ENCODE peak calls at places on chromosomes 2 and 18, in six cellular contexts. Q is GM23338, W is PC-9, S is K562, R is fibroblast of lung, Z is hepatocyte. K is an unnamed sample.

GRCh38 chr2:137047369-137047768 is 282.0 kb downstream of the THSD7B start:
- DNase-seq in W (no peak), Z (no peak), S (no peak), Q (no peak), R (no peak), K (no peak)

GRCh38 chr2:152655880-152656279 is 61.4 kb downstream of the PRPF40A start:
- DNase-seq in R (no peak), W (no peak), S (no peak), Z (no peak), Q (no peak), K (no peak)

GRCh38 chr2:221161186-221161585 is 410.9 kb downstream of the EPHA4 start:
- DNase-seq in Q (no peak), R (no peak), S (no peak), Z (no peak), W (no peak), K (no peak)

GRCh38 chr18:79874553-79875530 is 76.6 kb downstream of the SLC66A2 start:
- DNase-seq in R (no peak), S (no peak), Q (no peak), W (no peak), Z (no peak), K (no peak)

GRCh38 chr18:3624818-3625716 is 175.1 kb downstream of the TGIF1 start:
- DNase-seq in S (peak; percentile 85), Q (peak; percentile 33), W (peak; percentile 91), R (peak; percentile 92), Z (peak; percentile 76), K (peak; percentile 95)

GRCh38 chr18:35939166-35939565 is 33.3 kb upstream of the RMP24 start:
- DNase-seq in S (peak; percentile 34), W (no peak), R (no peak), Z (no peak), Q (peak; percentile 83), K (no peak)

GRCh38 chr2:158995677-158996049 is 27.2 kb downstream of the TANC1 start:
- DNase-seq in R (no peak), Z (no peak), W (no peak), S (no peak), Q (no peak), K (no peak)

GRCh38 chr2:220175967-220176366 is 548.5 kb downstream of the SLC4A3 start:
- DNase-seq in Q (no peak), Z (no peak), W (no peak), S (no peak), R (no peak), K (no peak)

GRCh38 chr2:240603846-240604245 is 17.3 kb downstream of the CAPN10 start:
- DNase-seq in W (no peak), S (no peak), R (no peak), Z (no peak), Q (no peak), K (no peak)

GRCh38 chr2:161172901-161173540 is 12.8 kb downstream of the TANK start:
- DNase-seq in Q (no peak), S (peak; percentile 92), W (no peak), Z (no peak), R (no peak), K (no peak)

GRCh38 chr18:67517224-67517765 is 775 bp upstream of the DSEL start:
- DNase-seq in R (no peak), W (no peak), S (no peak), Z (peak; percentile 28), Q (peak; percentile 19), K (peak; percentile 45)

GRCh38 chr2:225735844-225736243 is 336.3 kb downstream of the NYAP2 start:
- DNase-seq in Z (peak; percentile 38), R (peak; percentile 97), Q (no peak), W (peak; percentile 51), S (no peak), K (peak; percentile 87)

GRCh38 chr2:8389373-8390108 is 292.3 kb upstream of the ID2 start:
- DNase-seq in Q (no peak), S (no peak), R (peak; percentile 49), Z (peak; percentile 29), W (no peak), K (peak; percentile 65)

GRCh38 chr18:10997885-10998284 is 151.5 kb downstream of the PIEZO2 start:
- DNase-seq in W (no peak), Q (no peak), S (no peak), R (no peak), Z (no peak), K (no peak)

GRCh38 chr2:5689790-5690189 is 2.4 kb upstream of the SOX11 start:
- DNase-seq in W (no peak), R (no peak), Z (no peak), S (no peak), Q (no peak), K (no peak)

GRCh38 chr2:190920085-190920484 is 39.5 kb downstream of the GLS start:
- DNase-seq in S (no peak), Q (no peak), Z (no peak), W (no peak), R (no peak), K (no peak)

GRCh38 chr18:76456823-76457222 is 38.2 kb downstream of the ZNF516 start:
- DNase-seq in Q (no peak), W (no peak), Z (no peak), S (no peak), R (no peak), K (no peak)

GRCh38 chr2:134782792-134783191 is 55.6 kb upstream of the ACMSD start:
- DNase-seq in S (no peak), Z (peak; percentile 70), R (peak; percentile 36), W (peak; percentile 43), Q (no peak), K (no peak)

GRCh38 chr2:120587997-120588336 is 147.7 kb upstream of the GLI2 start:
- DNase-seq in R (no peak), W (no peak), S (no peak), Z (no peak), Q (no peak), K (no peak)

GRCh38 chr2:120589782-120590608 is 145.7 kb upstream of the GLI2 start:
- DNase-seq in Q (no peak), S (no peak), W (peak; percentile 79), Z (peak; percentile 55), R (peak; percentile 97), K (peak; percentile 94)

GRCh38 chr2:120587326-120587996 is 148.2 kb upstream of the GLI2 start:
- DNase-seq in W (no peak), Z (no peak), Q (peak; percentile 51), S (no peak), R (no peak), K (no peak)

GRCh38 chr2:120590841-120591240 is 144.8 kb upstream of the GLI2 start:
- DNase-seq in S (no peak), W (no peak), Z (no peak), R (no peak), Q (no peak), K (no peak)

GRCh38 chr2:120586507-120587283 is 149.0 kb upstream of the GLI2 start:
- DNase-seq in Q (peak; percentile 60), S (no peak), W (no peak), Z (no peak), R (no peak), K (no peak)
- TF ChIP-seq EZH2 in Q (no peak), S (no peak), W (no peak), Z (no peak), R (peak; percentile 47), K (no peak)

GRCh38 chr2:162840598-162841246 is 2.2 kb upstream of the KCNH7 start:
- DNase-seq in S (peak; percentile 58), Q (peak; percentile 94), Z (peak; percentile 90), W (no peak), R (peak; percentile 43), K (peak; percentile 62)
- TF ChIP-seq EZH2 in S (no peak), Q (no peak), Z (no peak), W (no peak), R (no peak), K (no peak)

DNA sequence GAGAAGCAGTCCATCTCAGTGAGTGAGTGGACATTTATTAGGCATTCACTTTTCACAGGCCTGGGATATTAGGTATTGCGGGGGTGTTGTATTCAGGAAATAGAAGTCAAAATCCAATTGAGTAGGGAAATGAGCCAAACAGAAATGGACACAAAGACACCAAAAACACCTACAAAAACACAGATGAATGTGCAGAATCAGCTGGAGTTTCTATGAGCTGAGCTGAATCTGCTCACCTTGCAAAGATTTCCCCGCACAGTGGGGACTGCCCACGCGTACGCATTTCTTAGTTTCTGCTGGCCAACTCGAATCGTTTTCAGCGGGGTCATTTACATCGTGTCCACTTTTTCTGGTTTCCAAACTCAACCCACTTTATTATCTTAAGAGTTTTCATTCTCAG is 160.0 kb downstream of the BCL2 start:
- DNase-seq in Q (no peak), Z (no peak), R (no peak), S (no peak), W (no peak), K (no peak)
- TF ChIP-seq EZH2 in Q (no peak), Z (no peak), R (no peak), S (no peak), W (no peak), K (no peak)

GRCh38 chr2:176166260-176166659 is 9.2 kb downstream of the HOXD3 start:
- DNase-seq in W (no peak), R (no peak), Q (no peak), S (no peak), Z (no peak), K (no peak)

GRCh38 chr2:176165598-176166055 is 8.5 kb downstream of the HOXD3 start:
- DNase-seq in S (no peak), R (no peak), W (no peak), Q (no peak), Z (no peak), K (no peak)

GRCh38 chr2:176164184-176164802 is 7.2 kb downstream of the HOXD3 start:
- DNase-seq in R (no peak), S (no peak), Z (no peak), Q (no peak), W (no peak), K (no peak)

GRCh38 chr2:176163655-176164021 is 6.5 kb downstream of the HOXD3 start:
- DNase-seq in S (no peak), Z (no peak), W (no peak), R (no peak), Q (peak; percentile 47), K (no peak)

DNA sequence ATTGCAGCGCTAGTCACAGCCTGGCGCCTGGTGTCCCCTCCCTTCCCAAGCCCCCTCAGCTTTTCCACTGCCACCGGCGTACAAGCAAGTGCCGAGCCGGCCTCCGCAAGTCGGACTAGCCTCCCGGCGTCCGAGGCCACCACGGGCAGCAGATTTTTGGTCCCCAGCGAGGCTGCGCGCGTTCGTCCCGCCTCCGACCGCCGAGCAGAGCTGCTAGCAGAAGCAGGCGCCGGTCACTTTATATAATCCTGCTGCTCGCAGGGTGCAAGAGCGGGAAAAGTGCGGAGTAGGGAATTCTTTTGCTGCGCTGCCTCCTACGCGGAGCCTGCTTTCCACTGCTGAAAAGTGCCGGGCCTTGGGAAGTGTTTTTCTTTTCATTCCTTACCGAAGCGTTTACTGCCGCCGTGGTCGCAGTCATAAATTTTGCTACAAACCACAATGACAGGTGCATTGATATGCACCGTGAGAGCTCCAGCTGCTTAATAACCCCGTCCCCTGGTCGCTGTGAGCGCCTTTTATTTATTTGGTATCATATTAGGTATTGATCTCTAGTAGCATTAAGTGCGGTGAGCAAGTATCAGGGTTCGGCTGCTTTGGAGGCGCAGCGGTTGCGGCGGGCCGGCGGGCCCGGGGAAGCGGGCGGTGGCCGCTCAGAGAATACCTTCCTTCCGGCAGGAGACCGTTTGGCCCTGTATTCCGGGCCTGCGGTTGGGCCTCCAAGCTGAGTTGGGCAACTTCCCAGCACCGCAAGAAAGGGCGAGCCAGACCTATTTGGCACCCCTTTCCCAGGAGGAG is 7.9 kb downstream of the HOXD3 start:
- DNase-seq in R (no peak), S (no peak), Q (peak; percentile 62), W (no peak), Z (no peak), K (no peak)
- TF ChIP-seq EZH2 in R (peak; percentile 15), S (peak; percentile 74), Q (peak; percentile 100), W (no peak), Z (peak; percentile 100), K (no peak)

GRCh38 chr2:181952413-181953226 is 33.0 kb upstream of the PPP1R1C start:
- DNase-seq in Q (no peak), S (no peak), W (no peak), Z (no peak), R (no peak), K (no peak)
- TF ChIP-seq EZH2 in Q (no peak), S (no peak), W (no peak), Z (no peak), R (no peak), K (no peak)

K was measured in GM23248.